ENCODE peak calls at places on chromosome 5, in seven cellular contexts. One of them, this sample, is unnamed.
A peak's percentile ranks its signal among the peaks of the same experiment; 100 is the strongest.

GRCh38 chr5:61603211-61603908 is 271.3 kb downstream of the ZSWIM6 start:
- DNase-seq in SK-N-SH: peak; percentile 59
- DNase-seq in GM12892: no peak
- DNase-seq in K562: no peak
- DNase-seq in HepG2: no peak
- DNase-seq in GM12878: no peak
- DNase-seq in H1: no peak
- DNase-seq in this sample: no peak

GRCh38 chr5:36696059-36696673 is 89.8 kb downstream of the SLC1A3 start:
- DNase-seq in SK-N-SH: peak; percentile 59
- DNase-seq in GM12892: peak; percentile 20
- DNase-seq in K562: peak; percentile 36
- DNase-seq in HepG2: peak; percentile 26
- DNase-seq in GM12878: no peak
- DNase-seq in H1: no peak
- DNase-seq in this sample: no peak

GRCh38 chr5:149157330-149157729 is 16.0 kb downstream of the ABLIM3 start:
- DNase-seq in SK-N-SH: no peak
- DNase-seq in GM12892: no peak
- DNase-seq in K562: no peak
- DNase-seq in HepG2: no peak
- DNase-seq in GM12878: no peak
- DNase-seq in H1: no peak
- DNase-seq in this sample: no peak

GRCh38 chr5:174355208-174355612 is 309.7 kb downstream of the NSG2 start:
- DNase-seq in SK-N-SH: no peak
- DNase-seq in GM12892: no peak
- DNase-seq in K562: no peak
- DNase-seq in HepG2: no peak
- DNase-seq in GM12878: no peak
- DNase-seq in H1: no peak
- DNase-seq in this sample: no peak

GRCh38 chr5:151086905-151087360 is 6.1 kb upstream of the TNIP1 start:
- DNase-seq in SK-N-SH: no peak
- DNase-seq in GM12892: peak; percentile 73
- DNase-seq in K562: no peak
- DNase-seq in HepG2: no peak
- DNase-seq in GM12878: no peak
- DNase-seq in H1: no peak
- DNase-seq in this sample: peak; percentile 55

GRCh38 chr5:12488161-12488560 is 583.9 kb upstream of the CTNND2 start:
- DNase-seq in SK-N-SH: no peak
- DNase-seq in GM12892: no peak
- DNase-seq in K562: no peak
- DNase-seq in HepG2: no peak
- DNase-seq in GM12878: no peak
- DNase-seq in H1: no peak
- DNase-seq in this sample: no peak

GRCh38 chr5:59275537-59276276 is 617.8 kb downstream of the PDE4D start:
- DNase-seq in SK-N-SH: no peak
- DNase-seq in GM12892: no peak
- DNase-seq in K562: no peak
- DNase-seq in HepG2: no peak
- DNase-seq in GM12878: no peak
- DNase-seq in H1: peak; percentile 31
- DNase-seq in this sample: no peak

GRCh38 chr5:172479034-172479783 is 24.9 kb upstream of the SH3PXD2B start:
- DNase-seq in SK-N-SH: peak; percentile 88
- DNase-seq in GM12892: peak; percentile 60
- DNase-seq in K562: peak; percentile 82
- DNase-seq in HepG2: peak; percentile 89
- DNase-seq in GM12878: peak; percentile 17
- DNase-seq in H1: peak; percentile 75
- DNase-seq in this sample: peak; percentile 73

GRCh38 chr5:142500506-142500905 is 175.7 kb upstream of the SPRY4 start:
- DNase-seq in SK-N-SH: no peak
- DNase-seq in GM12892: no peak
- DNase-seq in K562: no peak
- DNase-seq in HepG2: no peak
- DNase-seq in GM12878: no peak
- DNase-seq in H1: no peak
- DNase-seq in this sample: no peak

GRCh38 chr5:111961867-111962266 is 204.9 kb upstream of the NREP start:
- DNase-seq in SK-N-SH: no peak
- DNase-seq in GM12892: no peak
- DNase-seq in K562: no peak
- DNase-seq in HepG2: no peak
- DNase-seq in GM12878: no peak
- DNase-seq in H1: no peak
- DNase-seq in this sample: no peak

GRCh38 chr5:95884511-95884910 is 62.0 kb upstream of the GLRX start:
- DNase-seq in SK-N-SH: no peak
- DNase-seq in GM12892: no peak
- DNase-seq in K562: peak; percentile 66
- DNase-seq in HepG2: no peak
- DNase-seq in GM12878: no peak
- DNase-seq in H1: no peak
- DNase-seq in this sample: no peak

GRCh38 chr5:77428033-77428432 is 64.1 kb downstream of the WDR41 start:
- DNase-seq in SK-N-SH: no peak
- DNase-seq in GM12892: no peak
- DNase-seq in K562: no peak
- DNase-seq in HepG2: no peak
- DNase-seq in GM12878: no peak
- DNase-seq in H1: no peak
- DNase-seq in this sample: no peak

GRCh38 chr5:115815693-115816225 is 700 bp downstream of the CDO1 start:
- DNase-seq in SK-N-SH: peak; percentile 67
- DNase-seq in GM12892: no peak
- DNase-seq in K562: no peak
- DNase-seq in HepG2: no peak
- DNase-seq in GM12878: no peak
- DNase-seq in H1: no peak
- DNase-seq in this sample: no peak

GRCh38 chr5:175738126-175738525 is 80.3 kb downstream of the HRH2 start:
- DNase-seq in SK-N-SH: no peak
- DNase-seq in GM12892: no peak
- DNase-seq in K562: no peak
- DNase-seq in HepG2: no peak
- DNase-seq in GM12878: no peak
- DNase-seq in H1: no peak
- DNase-seq in this sample: no peak

GRCh38 chr5:88892669-88893068 is 9.7 kb upstream of the MEF2C start:
- DNase-seq in SK-N-SH: no peak
- DNase-seq in GM12892: no peak
- DNase-seq in K562: no peak
- DNase-seq in HepG2: no peak
- DNase-seq in GM12878: no peak
- DNase-seq in H1: no peak
- DNase-seq in this sample: no peak

GRCh38 chr5:179242676-179243075 is 102.6 kb downstream of the ADAMTS2 start:
- DNase-seq in SK-N-SH: no peak
- DNase-seq in GM12892: no peak
- DNase-seq in K562: no peak
- DNase-seq in HepG2: no peak
- DNase-seq in GM12878: no peak
- DNase-seq in H1: no peak
- DNase-seq in this sample: no peak

GRCh38 chr5:74865293-74865798 is 841 bp downstream of the FAM169A start:
- DNase-seq in SK-N-SH: peak; percentile 55
- DNase-seq in GM12892: no peak
- DNase-seq in K562: no peak
- DNase-seq in HepG2: no peak
- DNase-seq in GM12878: no peak
- DNase-seq in H1: no peak
- DNase-seq in this sample: no peak

GRCh38 chr5:154620406-154620805 is 134.8 kb upstream of the LARP1 start:
- DNase-seq in SK-N-SH: no peak
- DNase-seq in GM12892: no peak
- DNase-seq in K562: no peak
- DNase-seq in HepG2: no peak
- DNase-seq in GM12878: no peak
- DNase-seq in H1: no peak
- DNase-seq in this sample: no peak

GRCh38 chr5:132840896-132841818 is 10.7 kb upstream of the SHROOM1 start:
- DNase-seq in SK-N-SH: no peak
- DNase-seq in GM12892: no peak
- DNase-seq in K562: no peak
- DNase-seq in HepG2: no peak
- DNase-seq in GM12878: no peak
- DNase-seq in H1: no peak
- DNase-seq in this sample: no peak

GRCh38 chr5:179181988-179182387 is 121.8 kb downstream of the ZNF354C start:
- DNase-seq in SK-N-SH: no peak
- DNase-seq in GM12892: no peak
- DNase-seq in K562: no peak
- DNase-seq in HepG2: no peak
- DNase-seq in GM12878: no peak
- DNase-seq in H1: no peak
- DNase-seq in this sample: no peak

GRCh38 chr5:71744009-71744792 is 25.1 kb downstream of the CARTPT start:
- DNase-seq in SK-N-SH: no peak
- DNase-seq in GM12892: no peak
- DNase-seq in K562: no peak
- DNase-seq in HepG2: no peak
- DNase-seq in GM12878: no peak
- DNase-seq in H1: no peak
- DNase-seq in this sample: no peak

GRCh38 chr5:14486486-14486885 is 95.1 kb upstream of the OTULINL start:
- DNase-seq in SK-N-SH: peak; percentile 12
- DNase-seq in GM12892: no peak
- DNase-seq in K562: no peak
- DNase-seq in HepG2: no peak
- DNase-seq in GM12878: no peak
- DNase-seq in H1: no peak
- DNase-seq in this sample: no peak

GRCh38 chr5:68419637-68420452 is 204.3 kb downstream of the PIK3R1 start:
- DNase-seq in SK-N-SH: no peak
- DNase-seq in GM12892: no peak
- DNase-seq in K562: peak; percentile 73
- DNase-seq in HepG2: no peak
- DNase-seq in GM12878: no peak
- DNase-seq in H1: no peak
- DNase-seq in this sample: no peak

GRCh38 chr5:9170026-9170425 is 375.8 kb downstream of the SEMA5A start:
- DNase-seq in SK-N-SH: no peak
- DNase-seq in GM12892: no peak
- DNase-seq in K562: no peak
- DNase-seq in HepG2: no peak
- DNase-seq in GM12878: no peak
- DNase-seq in H1: no peak
- DNase-seq in this sample: no peak

GRCh38 chr5:82151217-82151616 is 126.9 kb downstream of the RPS23 start:
- DNase-seq in SK-N-SH: peak; percentile 27
- DNase-seq in GM12892: no peak
- DNase-seq in K562: no peak
- DNase-seq in HepG2: no peak
- DNase-seq in GM12878: no peak
- DNase-seq in H1: no peak
- DNase-seq in this sample: no peak
- TF ChIP-seq TAF1 in SK-N-SH: no peak
- TF ChIP-seq TAF1 in GM12892: no peak
- TF ChIP-seq TAF1 in K562: no peak
- TF ChIP-seq TAF1 in HepG2: no peak
- TF ChIP-seq TAF1 in GM12878: no peak
- TF ChIP-seq TAF1 in H1: no peak
- TF ChIP-seq TAF1 in this sample: no peak

GRCh38 chr5:178106556-178107239 is 6.6 kb upstream of the N4BP3 start:
- DNase-seq in SK-N-SH: no peak
- DNase-seq in GM12892: no peak
- DNase-seq in K562: no peak
- DNase-seq in HepG2: no peak
- DNase-seq in GM12878: no peak
- DNase-seq in H1: no peak
- DNase-seq in this sample: no peak

GRCh38 chr5:178108966-178109365 is 4.4 kb upstream of the N4BP3 start:
- DNase-seq in SK-N-SH: no peak
- DNase-seq in GM12892: no peak
- DNase-seq in K562: no peak
- DNase-seq in HepG2: no peak
- DNase-seq in GM12878: no peak
- DNase-seq in H1: no peak
- DNase-seq in this sample: no peak

GRCh38 chr5:178107889-178108288 is 5.4 kb upstream of the N4BP3 start:
- DNase-seq in SK-N-SH: peak; percentile 63
- DNase-seq in GM12892: no peak
- DNase-seq in K562: no peak
- DNase-seq in HepG2: no peak
- DNase-seq in GM12878: no peak
- DNase-seq in H1: no peak
- DNase-seq in this sample: no peak

GRCh38 chr5:178110511-178110910 is 2.8 kb upstream of the N4BP3 start:
- DNase-seq in SK-N-SH: no peak
- DNase-seq in GM12892: no peak
- DNase-seq in K562: no peak
- DNase-seq in HepG2: no peak
- DNase-seq in GM12878: no peak
- DNase-seq in H1: no peak
- DNase-seq in this sample: no peak

GRCh38 chr5:178108446-178108845 is 4.9 kb upstream of the N4BP3 start:
- DNase-seq in SK-N-SH: no peak
- DNase-seq in GM12892: no peak
- DNase-seq in K562: no peak
- DNase-seq in HepG2: no peak
- DNase-seq in GM12878: no peak
- DNase-seq in H1: no peak
- DNase-seq in this sample: no peak
- TF ChIP-seq TAF1 in SK-N-SH: no peak
- TF ChIP-seq TAF1 in GM12892: no peak
- TF ChIP-seq TAF1 in K562: no peak
- TF ChIP-seq TAF1 in HepG2: no peak
- TF ChIP-seq TAF1 in GM12878: no peak
- TF ChIP-seq TAF1 in H1: no peak
- TF ChIP-seq TAF1 in this sample: no peak

GRCh38 chr5:153276151-153276550 is 214.3 kb upstream of the GRIA1 start:
- DNase-seq in SK-N-SH: no peak
- DNase-seq in GM12892: no peak
- DNase-seq in K562: peak; percentile 16
- DNase-seq in HepG2: peak; percentile 2
- DNase-seq in GM12878: no peak
- DNase-seq in H1: peak; percentile 15
- DNase-seq in this sample: peak; percentile 4
- TF ChIP-seq TAF1 in SK-N-SH: no peak
- TF ChIP-seq TAF1 in GM12892: no peak
- TF ChIP-seq TAF1 in K562: no peak
- TF ChIP-seq TAF1 in HepG2: no peak
- TF ChIP-seq TAF1 in GM12878: no peak
- TF ChIP-seq TAF1 in H1: no peak
- TF ChIP-seq TAF1 in this sample: no peak

DNA sequence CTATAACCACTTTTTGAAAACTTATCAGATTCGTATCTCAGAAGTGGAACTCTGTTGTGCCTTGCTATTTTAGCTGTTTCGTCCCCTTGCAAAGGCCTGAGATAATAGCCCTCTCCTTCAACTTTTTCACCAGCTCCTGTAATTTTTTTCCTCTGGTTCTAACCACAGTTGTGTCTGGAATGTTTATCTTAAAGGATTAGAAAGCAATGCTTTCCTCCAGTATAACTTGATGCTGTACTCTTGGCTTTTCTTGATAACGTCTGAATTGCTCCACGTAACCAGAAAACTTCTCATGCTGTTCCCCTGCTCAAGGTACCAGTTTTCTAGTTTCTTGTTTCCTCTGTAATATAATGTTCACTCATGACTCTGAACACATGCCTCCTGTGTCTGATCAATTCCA is 209.4 kb downstream of the DTWD2 start:
- DNase-seq in SK-N-SH: no peak
- DNase-seq in GM12892: no peak
- DNase-seq in K562: no peak
- DNase-seq in HepG2: no peak
- DNase-seq in GM12878: no peak
- DNase-seq in H1: no peak
- DNase-seq in this sample: no peak
- TF ChIP-seq TAF1 in SK-N-SH: no peak
- TF ChIP-seq TAF1 in GM12892: no peak
- TF ChIP-seq TAF1 in K562: no peak
- TF ChIP-seq TAF1 in HepG2: no peak
- TF ChIP-seq TAF1 in GM12878: no peak
- TF ChIP-seq TAF1 in H1: no peak
- TF ChIP-seq TAF1 in this sample: no peak